ENCODE peak calls at places on chromosomes 11 and 22, in five cellular contexts. One of them, this sample, is unnamed.

GRCh38 chr11:24391165-24391564 is 105.7 kb upstream of the LUZP2 start:
- DNase-seq in dermis blood vessel endothelial cell: no peak
- DNase-seq in sciatic nerve: no peak
- DNase-seq in GM04504: no peak
- DNase-seq in T-cell: no peak
- DNase-seq in this sample: no peak

GRCh38 chr22:47395481-47395880 is 633.0 kb downstream of the TBC1D22A start:
- DNase-seq in GM04504: no peak
- DNase-seq in T-cell: no peak
- DNase-seq in dermis blood vessel endothelial cell: no peak
- DNase-seq in sciatic nerve: no peak
- DNase-seq in this sample: no peak

GRCh38 chr11:122804161-122804560 is 34.1 kb upstream of the CRTAM start:
- DNase-seq in GM04504: no peak
- DNase-seq in dermis blood vessel endothelial cell: peak
- DNase-seq in sciatic nerve: no peak
- DNase-seq in T-cell: no peak
- DNase-seq in this sample: no peak

GRCh38 chr11:33723238-33723881 is 12.9 kb downstream of the CD59 start:
- DNase-seq in dermis blood vessel endothelial cell: peak
- DNase-seq in T-cell: no peak
- DNase-seq in sciatic nerve: no peak
- DNase-seq in GM04504: peak
- DNase-seq in this sample: no peak

GRCh38 chr11:126476256-126476970 is 120.9 kb downstream of the ST3GAL4 start:
- DNase-seq in dermis blood vessel endothelial cell: no peak
- DNase-seq in T-cell: no peak
- DNase-seq in sciatic nerve: no peak
- DNase-seq in GM04504: no peak
- DNase-seq in this sample: no peak

GRCh38 chr11:119645018-119645417 is 84.0 kb downstream of the NECTIN1 start:
- DNase-seq in sciatic nerve: no peak
- DNase-seq in GM04504: no peak
- DNase-seq in dermis blood vessel endothelial cell: no peak
- DNase-seq in T-cell: no peak
- DNase-seq in this sample: no peak

GRCh38 chr22:22666307-22667091 is 22.1 kb downstream of the GGTLC2 start:
- DNase-seq in GM04504: no peak
- DNase-seq in T-cell: no peak
- DNase-seq in dermis blood vessel endothelial cell: peak
- DNase-seq in sciatic nerve: no peak
- DNase-seq in this sample: peak

GRCh38 chr11:65305501-65306268 is 9.0 kb upstream of the CDC42EP2 start:
- DNase-seq in sciatic nerve: no peak
- DNase-seq in GM04504: no peak
- DNase-seq in T-cell: no peak
- DNase-seq in dermis blood vessel endothelial cell: no peak
- DNase-seq in this sample: no peak

GRCh38 chr11:123822022-123822421 is 15.9 kb upstream of the OR6M1 start:
- DNase-seq in T-cell: no peak
- DNase-seq in dermis blood vessel endothelial cell: peak
- DNase-seq in sciatic nerve: no peak
- DNase-seq in GM04504: no peak
- DNase-seq in this sample: no peak

GRCh38 chr11:17734418-17734911 is at the start of gene KCNC1:
- DNase-seq in dermis blood vessel endothelial cell: peak
- DNase-seq in sciatic nerve: peak
- DNase-seq in T-cell: no peak
- DNase-seq in GM04504: no peak
- DNase-seq in this sample: no peak

GRCh38 chr11:14341968-14342367 is 17.0 kb downstream of the RRAS2 start:
- DNase-seq in dermis blood vessel endothelial cell: no peak
- DNase-seq in sciatic nerve: no peak
- DNase-seq in T-cell: no peak
- DNase-seq in GM04504: no peak
- DNase-seq in this sample: no peak

GRCh38 chr11:76524919-76525318 is 80.1 kb downstream of the EMSY start:
- DNase-seq in T-cell: no peak
- DNase-seq in dermis blood vessel endothelial cell: peak
- DNase-seq in GM04504: peak
- DNase-seq in sciatic nerve: no peak
- DNase-seq in this sample: no peak

This sample was measured in naive B cell.